ENCODE peak calls at places on chromosomes 13 and 19, in four cellular contexts. One of them, this sample, is unnamed.
A peak's percentile ranks its signal among the peaks of the same experiment; 100 is the strongest.

GRCh38 chr13:73520566-73521290 is 461.9 kb downstream of the KLF5 start:
- ATAC-seq in K562: no peak
- ATAC-seq in A549: no peak
- ATAC-seq in HepG2: no peak
- ATAC-seq in this sample: no peak

GRCh38 chr13:32796754-32797153 is 210.5 kb downstream of the PDS5B start:
- ATAC-seq in K562: no peak
- ATAC-seq in A549: no peak
- ATAC-seq in HepG2: peak; percentile 38
- ATAC-seq in this sample: no peak

GRCh38 chr13:28603033-28603664 is 55.8 kb upstream of the POMP start:
- ATAC-seq in K562: peak; percentile 53
- ATAC-seq in A549: no peak
- ATAC-seq in HepG2: no peak
- ATAC-seq in this sample: no peak

GRCh38 chr13:99310382-99311031 is 3.3 kb upstream of the GPR183 start:
- ATAC-seq in K562: no peak
- ATAC-seq in A549: no peak
- ATAC-seq in HepG2: no peak
- ATAC-seq in this sample: no peak

GRCh38 chr13:48533986-48534600 is 1.2 kb upstream of the RCBTB2 start:
- ATAC-seq in K562: no peak
- ATAC-seq in A549: no peak
- ATAC-seq in HepG2: no peak
- ATAC-seq in this sample: no peak

GRCh38 chr13:28636078-28636477 is 22.9 kb upstream of the POMP start:
- ATAC-seq in K562: no peak
- ATAC-seq in A549: no peak
- ATAC-seq in HepG2: no peak
- ATAC-seq in this sample: no peak

GRCh38 chr13:32390048-32390447 is 37.9 kb downstream of the N4BP2L1 start:
- ATAC-seq in K562: no peak
- ATAC-seq in A549: no peak
- ATAC-seq in HepG2: no peak
- ATAC-seq in this sample: no peak

GRCh38 chr19:3509566-3509989 is 3.5 kb downstream of the FZR1 start:
- ATAC-seq in K562: no peak
- ATAC-seq in A549: no peak
- ATAC-seq in HepG2: no peak
- ATAC-seq in this sample: no peak

GRCh38 chr19:31316201-31316951 is 32.9 kb downstream of the TSHZ3 start:
- ATAC-seq in K562: no peak
- ATAC-seq in A549: no peak
- ATAC-seq in HepG2: no peak
- ATAC-seq in this sample: peak; percentile 89

GRCh38 chr13:114123448-114123847 is 9.0 kb downstream of the RASA3 start:
- ATAC-seq in K562: no peak
- ATAC-seq in A549: no peak
- ATAC-seq in HepG2: no peak
- ATAC-seq in this sample: no peak

GRCh38 chr13:72891423-72891822 is 109.5 kb downstream of the PIBF1 start:
- ATAC-seq in K562: no peak
- ATAC-seq in A549: no peak
- ATAC-seq in HepG2: no peak
- ATAC-seq in this sample: no peak

GRCh38 chr13:33318744-33319143 is 33.2 kb upstream of the STARD13 start:
- ATAC-seq in K562: no peak
- ATAC-seq in A549: no peak
- ATAC-seq in HepG2: no peak
- ATAC-seq in this sample: no peak

GRCh38 chr19:41627966-41628675 is 1.2 kb upstream of the CEACAM4 start:
- ATAC-seq in K562: no peak
- ATAC-seq in A549: no peak
- ATAC-seq in HepG2: no peak
- ATAC-seq in this sample: no peak

GRCh38 chr19:33406521-33407139 is 33.1 kb downstream of the CEBPG start:
- ATAC-seq in K562: peak; percentile 88
- ATAC-seq in A549: peak; percentile 54
- ATAC-seq in HepG2: peak; percentile 31
- ATAC-seq in this sample: peak; percentile 35

GRCh38 chr19:17517898-17518297 is 6.4 kb downstream of the PGLS start:
- ATAC-seq in K562: no peak
- ATAC-seq in A549: no peak
- ATAC-seq in HepG2: no peak
- ATAC-seq in this sample: no peak

GRCh38 chr13:104869501-104869900 is 1666.0 kb downstream of the EFNB2 start:
- ATAC-seq in K562: no peak
- ATAC-seq in A549: no peak
- ATAC-seq in HepG2: no peak
- ATAC-seq in this sample: no peak

GRCh38 chr19:29629836-29630534 is 23.9 kb downstream of the POP4 start:
- ATAC-seq in K562: no peak
- ATAC-seq in A549: no peak
- ATAC-seq in HepG2: no peak
- ATAC-seq in this sample: no peak

GRCh38 chr13:45219123-45219891 is 18.5 kb upstream of the KCTD4 start:
- ATAC-seq in K562: no peak
- ATAC-seq in A549: no peak
- ATAC-seq in HepG2: peak; percentile 92
- ATAC-seq in this sample: no peak

GRCh38 chr13:96925869-96926628 is 68.2 kb downstream of the OXGR1 start:
- ATAC-seq in K562: no peak
- ATAC-seq in A549: no peak
- ATAC-seq in HepG2: peak; percentile 95
- ATAC-seq in this sample: no peak

GRCh38 chr13:67221630-67222226 is 8.4 kb downstream of the PCDH9 start:
- ATAC-seq in K562: peak; percentile 76
- ATAC-seq in A549: no peak
- ATAC-seq in HepG2: no peak
- ATAC-seq in this sample: no peak

GRCh38 chr13:49062297-49062896 is 86.7 kb downstream of the FNDC3A start:
- ATAC-seq in K562: peak; percentile 50
- ATAC-seq in A549: no peak
- ATAC-seq in HepG2: no peak
- ATAC-seq in this sample: no peak

GRCh38 chr13:77833331-77833863 is 85.2 kb downstream of the EDNRB start:
- ATAC-seq in K562: no peak
- ATAC-seq in A549: no peak
- ATAC-seq in HepG2: no peak
- ATAC-seq in this sample: peak; percentile 78

GRCh38 chr19:52200044-52200443 is 10.2 kb downstream of the PPP2R1A start:
- ATAC-seq in K562: no peak
- ATAC-seq in A549: no peak
- ATAC-seq in HepG2: no peak
- ATAC-seq in this sample: peak; percentile 95

GRCh38 chr19:16160445-16160942 is 12.8 kb downstream of the CIB3 start:
- ATAC-seq in K562: no peak
- ATAC-seq in A549: no peak
- ATAC-seq in HepG2: no peak
- ATAC-seq in this sample: no peak

GRCh38 chr13:50236898-50237318 is 221.7 kb downstream of the KCNRG start:
- ATAC-seq in K562: no peak
- ATAC-seq in A549: no peak
- ATAC-seq in HepG2: no peak
- ATAC-seq in this sample: no peak

GRCh38 chr19:2391118-2391725 is 31.2 kb downstream of the TMPRSS9 start:
- ATAC-seq in K562: peak; percentile 59
- ATAC-seq in A549: peak; percentile 62
- ATAC-seq in HepG2: no peak
- ATAC-seq in this sample: no peak

GRCh38 chr13:42312817-42313431 is 41.0 kb downstream of the AKAP11 start:
- ATAC-seq in K562: no peak
- ATAC-seq in A549: no peak
- ATAC-seq in HepG2: no peak
- ATAC-seq in this sample: no peak

GRCh38 chr13:102707465-102707864 is 12.6 kb upstream of the METTL21C start:
- ATAC-seq in K562: no peak
- ATAC-seq in A549: peak; percentile 56
- ATAC-seq in HepG2: no peak
- ATAC-seq in this sample: no peak

GRCh38 chr13:49858183-49858856 is 65.8 kb upstream of the KPNA3 start:
- ATAC-seq in K562: no peak
- ATAC-seq in A549: peak; percentile 99
- ATAC-seq in HepG2: peak; percentile 97
- ATAC-seq in this sample: peak; percentile 92

GRCh38 chr19:41910992-41911888 is 17.0 kb downstream of the ERFL start:
- ATAC-seq in K562: no peak
- ATAC-seq in A549: no peak
- ATAC-seq in HepG2: no peak
- ATAC-seq in this sample: no peak

GRCh38 chr13:110055089-110055488 is 251.9 kb downstream of the COL4A1 start:
- ATAC-seq in K562: no peak
- ATAC-seq in A549: no peak
- ATAC-seq in HepG2: no peak
- ATAC-seq in this sample: no peak

GRCh38 chr19:29260477-29261317 is 47.7 kb upstream of the UQCRFS1 start:
- ATAC-seq in K562: peak; percentile 87
- ATAC-seq in A549: peak; percentile 27
- ATAC-seq in HepG2: peak; percentile 62
- ATAC-seq in this sample: no peak

GRCh38 chr19:51490676-51491075 is 10.9 kb downstream of the SIGLEC12 start:
- ATAC-seq in K562: no peak
- ATAC-seq in A549: no peak
- ATAC-seq in HepG2: no peak
- ATAC-seq in this sample: no peak

GRCh38 chr19:48819366-48819816 is 8.6 kb upstream of the BCAT2 start:
- ATAC-seq in K562: peak; percentile 51
- ATAC-seq in A549: peak; percentile 86
- ATAC-seq in HepG2: no peak
- ATAC-seq in this sample: peak; percentile 95
- TF ChIP-seq POLR2A in K562: no peak
- TF ChIP-seq POLR2A in A549: no peak
- TF ChIP-seq POLR2A in HepG2: no peak
- TF ChIP-seq POLR2A in this sample: no peak

DNA sequence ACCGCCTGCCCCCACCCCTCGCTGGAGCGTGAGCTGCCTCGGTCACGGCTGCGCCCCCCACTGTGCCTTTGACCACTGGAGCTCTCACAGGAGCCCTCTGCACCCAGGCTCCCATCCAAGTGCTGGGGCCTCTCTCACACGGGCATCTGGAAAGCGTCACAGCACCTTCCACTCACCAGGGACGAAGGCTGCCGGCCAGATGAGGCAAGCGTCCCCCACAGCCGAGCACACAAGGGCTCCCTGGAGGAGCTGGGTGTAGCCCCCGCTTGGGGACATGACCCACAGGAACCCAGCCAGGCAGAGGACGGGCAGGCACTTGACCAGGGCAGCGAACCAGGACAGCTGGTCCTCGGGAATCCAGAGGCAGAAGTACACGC is 560 bp downstream of the TMEM86B start:
- ATAC-seq in K562: no peak
- ATAC-seq in A549: no peak
- ATAC-seq in HepG2: peak; percentile 6
- ATAC-seq in this sample: no peak
- TF ChIP-seq POLR2A in K562: no peak
- TF ChIP-seq POLR2A in A549: no peak
- TF ChIP-seq POLR2A in HepG2: no peak
- TF ChIP-seq POLR2A in this sample: no peak

DNA sequence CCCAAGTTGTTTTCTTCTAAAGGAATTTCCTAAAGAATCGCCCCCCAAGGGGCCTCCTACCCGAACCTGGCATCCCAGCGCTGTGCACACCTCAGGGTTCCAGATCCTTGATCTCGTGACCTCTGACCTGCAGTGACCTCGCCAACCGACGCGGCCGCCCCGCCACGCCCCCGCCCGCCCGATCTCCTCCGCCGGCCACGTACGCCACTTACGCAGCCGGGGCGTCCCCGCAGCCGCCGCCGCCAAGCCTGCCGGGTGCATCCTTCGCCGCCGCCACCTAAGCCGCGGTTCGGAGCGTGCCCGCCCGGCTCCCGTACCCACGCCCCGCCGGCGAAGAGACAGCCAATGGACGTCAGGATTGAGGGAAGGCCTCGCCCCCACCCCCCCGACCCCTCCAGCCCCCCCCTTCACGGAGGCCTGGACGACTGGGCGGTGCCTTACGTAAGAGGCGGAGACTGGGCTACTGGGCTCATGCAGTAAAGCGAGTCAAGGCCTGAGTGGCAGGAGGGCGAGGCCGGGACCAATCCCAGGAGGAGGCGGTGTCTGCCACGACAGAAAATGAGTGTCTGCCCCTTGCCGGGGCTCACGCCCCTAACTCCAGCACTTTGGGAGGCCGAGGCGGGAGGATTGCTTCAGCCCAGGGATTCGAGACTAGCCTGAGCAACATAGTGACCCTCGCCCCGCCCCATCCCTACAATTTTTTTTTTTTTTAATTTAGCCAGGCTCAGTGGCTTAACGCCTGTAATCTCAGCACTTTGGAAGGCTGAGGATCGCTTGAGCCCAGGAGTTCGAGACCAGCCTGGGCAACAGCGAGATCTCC is at the start of gene YIF1B:
- ATAC-seq in K562: peak; percentile 88
- ATAC-seq in A549: peak; percentile 87
- ATAC-seq in HepG2: peak; percentile 92
- ATAC-seq in this sample: peak; percentile 97
- TF ChIP-seq POLR2A in K562: peak; percentile 44
- TF ChIP-seq POLR2A in A549: peak; percentile 63
- TF ChIP-seq POLR2A in HepG2: peak; percentile 56
- TF ChIP-seq POLR2A in this sample: no peak

GRCh38 chr19:14526423-14526822 is 3.0 kb upstream of the TECR start:
- ATAC-seq in K562: no peak
- ATAC-seq in A549: no peak
- ATAC-seq in HepG2: no peak
- ATAC-seq in this sample: no peak

GRCh38 chr19:14529254-14530004 is at the start of gene TECR:
- ATAC-seq in K562: peak; percentile 98
- ATAC-seq in A549: peak; percentile 97
- ATAC-seq in HepG2: peak; percentile 98
- ATAC-seq in this sample: peak; percentile 99

GRCh38 chr19:14530005-14530348 is 583 bp downstream of the TECR start:
- ATAC-seq in K562: no peak
- ATAC-seq in A549: peak; percentile 17
- ATAC-seq in HepG2: peak; percentile 10
- ATAC-seq in this sample: no peak

GRCh38 chr19:14528419-14529253 is 758 bp upstream of the TECR start:
- ATAC-seq in K562: no peak
- ATAC-seq in A549: no peak
- ATAC-seq in HepG2: no peak
- ATAC-seq in this sample: peak; percentile 14

DNA sequence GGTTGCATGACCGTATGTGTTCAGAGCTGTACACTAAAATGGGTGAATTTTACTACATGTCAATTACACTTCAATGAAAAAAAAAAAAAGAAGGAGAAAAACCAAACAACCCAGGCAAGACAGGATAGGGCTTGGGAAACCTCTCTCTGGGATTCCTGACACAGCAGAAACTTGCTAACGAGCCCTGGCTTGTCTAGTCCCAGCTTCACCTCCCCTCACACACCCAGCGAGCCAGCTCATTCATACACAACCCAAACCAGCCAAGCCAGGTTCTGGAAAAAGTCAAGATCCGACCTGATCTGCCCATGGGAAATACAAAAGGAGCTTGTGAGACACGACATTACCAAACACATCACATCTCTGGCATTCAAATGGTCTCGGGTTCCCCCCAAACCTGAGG is 3.7 kb upstream of the TECR start:
- ATAC-seq in K562: no peak
- ATAC-seq in A549: no peak
- ATAC-seq in HepG2: no peak
- ATAC-seq in this sample: no peak
- TF ChIP-seq POLR2A in K562: no peak
- TF ChIP-seq POLR2A in A549: no peak
- TF ChIP-seq POLR2A in HepG2: no peak
- TF ChIP-seq POLR2A in this sample: no peak

This sample was measured in gastroesophageal sphincter.